ENCODE peak calls at places on chromosomes 16 and 17, in seven cellular contexts. One of them, this sample, is unnamed.

GRCh38 chr17:9402590-9403199 is 172.9 kb downstream of the STX8 start:
- DNase-seq in kidney: no peak
- DNase-seq in KG1: no peak
- DNase-seq in T-helper 1 cell: peak
- DNase-seq in astrocyte of the spinal cord: no peak
- DNase-seq in Right ventricle myocardium superior: no peak
- DNase-seq in brain microvascular endothelial cell: peak
- DNase-seq in this sample: no peak

GRCh38 chr17:64622931-64623654 is 39.0 kb downstream of the SMURF2 start:
- DNase-seq in kidney: no peak
- DNase-seq in KG1: no peak
- DNase-seq in T-helper 1 cell: no peak
- DNase-seq in astrocyte of the spinal cord: peak
- DNase-seq in Right ventricle myocardium superior: no peak
- DNase-seq in brain microvascular endothelial cell: peak
- DNase-seq in this sample: no peak

GRCh38 chr16:83960521-83961249 is 7.4 kb upstream of the NECAB2 start:
- DNase-seq in kidney: no peak
- DNase-seq in KG1: no peak
- DNase-seq in T-helper 1 cell: no peak
- DNase-seq in astrocyte of the spinal cord: no peak
- DNase-seq in Right ventricle myocardium superior: no peak
- DNase-seq in brain microvascular endothelial cell: no peak
- DNase-seq in this sample: no peak

GRCh38 chr17:65783845-65784334 is 222.4 kb upstream of the AXIN2 start:
- DNase-seq in kidney: no peak
- DNase-seq in KG1: no peak
- DNase-seq in T-helper 1 cell: no peak
- DNase-seq in astrocyte of the spinal cord: peak
- DNase-seq in Right ventricle myocardium superior: no peak
- DNase-seq in brain microvascular endothelial cell: peak
- DNase-seq in this sample: no peak

GRCh38 chr17:310111-311010 is 42.2 kb downstream of the RPH3AL start:
- DNase-seq in kidney: peak
- DNase-seq in KG1: no peak
- DNase-seq in T-helper 1 cell: no peak
- DNase-seq in astrocyte of the spinal cord: no peak
- DNase-seq in Right ventricle myocardium superior: peak
- DNase-seq in brain microvascular endothelial cell: no peak
- DNase-seq in this sample: no peak

GRCh38 chr17:63698381-63698885 is 1.5 kb downstream of the LIMD2 start:
- DNase-seq in kidney: peak
- DNase-seq in KG1: no peak
- DNase-seq in T-helper 1 cell: peak
- DNase-seq in astrocyte of the spinal cord: no peak
- DNase-seq in Right ventricle myocardium superior: no peak
- DNase-seq in brain microvascular endothelial cell: no peak
- DNase-seq in this sample: no peak

GRCh38 chr16:68126395-68126794 is 41.2 kb downstream of the NFATC3 start:
- DNase-seq in kidney: no peak
- DNase-seq in KG1: no peak
- DNase-seq in T-helper 1 cell: no peak
- DNase-seq in astrocyte of the spinal cord: no peak
- DNase-seq in Right ventricle myocardium superior: no peak
- DNase-seq in brain microvascular endothelial cell: no peak
- DNase-seq in this sample: no peak

GRCh38 chr17:82780195-82780594 is 28.3 kb downstream of the TBCD start:
- DNase-seq in kidney: no peak
- DNase-seq in KG1: no peak
- DNase-seq in T-helper 1 cell: no peak
- DNase-seq in astrocyte of the spinal cord: no peak
- DNase-seq in Right ventricle myocardium superior: peak
- DNase-seq in brain microvascular endothelial cell: peak
- DNase-seq in this sample: no peak

GRCh38 chr16:19645557-19645981 is 72.5 kb downstream of the KNOP1 start:
- DNase-seq in kidney: no peak
- DNase-seq in KG1: no peak
- DNase-seq in T-helper 1 cell: no peak
- DNase-seq in astrocyte of the spinal cord: peak
- DNase-seq in Right ventricle myocardium superior: peak
- DNase-seq in brain microvascular endothelial cell: peak
- DNase-seq in this sample: no peak

GRCh38 chr16:30136971-30137601 is 14.1 kb upstream of the MAPK3 start:
- DNase-seq in kidney: no peak
- DNase-seq in KG1: no peak
- DNase-seq in T-helper 1 cell: no peak
- DNase-seq in astrocyte of the spinal cord: no peak
- DNase-seq in Right ventricle myocardium superior: no peak
- DNase-seq in brain microvascular endothelial cell: no peak
- DNase-seq in this sample: no peak

GRCh38 chr17:61314368-61315078 is 85.1 kb upstream of the TBX2 start:
- DNase-seq in kidney: no peak
- DNase-seq in KG1: no peak
- DNase-seq in T-helper 1 cell: no peak
- DNase-seq in astrocyte of the spinal cord: peak
- DNase-seq in Right ventricle myocardium superior: peak
- DNase-seq in brain microvascular endothelial cell: no peak
- DNase-seq in this sample: no peak

GRCh38 chr16:14358697-14359305 is 271.3 kb downstream of the PARN start:
- DNase-seq in kidney: peak
- DNase-seq in KG1: no peak
- DNase-seq in T-helper 1 cell: no peak
- DNase-seq in astrocyte of the spinal cord: no peak
- DNase-seq in Right ventricle myocardium superior: no peak
- DNase-seq in brain microvascular endothelial cell: no peak
- DNase-seq in this sample: no peak

GRCh38 chr17:44913676-44914075 is 1.6 kb downstream of the GFAP start:
- DNase-seq in kidney: no peak
- DNase-seq in KG1: no peak
- DNase-seq in T-helper 1 cell: no peak
- DNase-seq in astrocyte of the spinal cord: no peak
- DNase-seq in Right ventricle myocardium superior: no peak
- DNase-seq in brain microvascular endothelial cell: no peak
- DNase-seq in this sample: no peak